ENCODE peak calls at places on chromosomes 1 and 21, in ten cellular contexts. B, U, Q, O, E, S, C, R, J and M are unnamed samples.

GRCh38 chr1:170182442-170182841 is 36.7 kb downstream of the NTMT2 start:
- DNase-seq in J (no peak), U (no peak), Q (no peak), R (no peak), B (no peak), E (no peak), C (no peak), S (no peak), O (no peak), M (no peak)

GRCh38 chr1:23902611-23903278 is 10.4 kb downstream of the CNR2 start:
- DNase-seq in R (no peak), U (no peak), E (no peak), S (no peak), B (no peak), C (no peak), J (no peak), Q (no peak), O (no peak), M (no peak)

GRCh38 chr1:15962176-15962575 is 13.7 kb downstream of the ZBTB17 start:
- DNase-seq in J (no peak), E (no peak), Q (no peak), C (no peak), B (no peak), O (no peak), S (no peak), R (no peak), U (no peak), M (no peak)

GRCh38 chr1:3283849-3284248 is 170.6 kb upstream of the ARHGEF16 start:
- DNase-seq in C (peak), E (peak), R (no peak), B (no peak), J (peak), U (no peak), S (peak), O (no peak), Q (peak), M (peak)

GRCh38 chr1:227397356-227397978 is 79.2 kb upstream of the CDC42BPA start:
- DNase-seq in C (no peak), Q (no peak), R (no peak), U (no peak), B (no peak), J (no peak), E (no peak), O (no peak), S (no peak), M (peak)

GRCh38 chr1:73623946-73624345 is 574.0 kb downstream of the LRRIQ3 start:
- DNase-seq in B (no peak), U (no peak), S (no peak), Q (no peak), C (no peak), E (no peak), O (no peak), R (no peak), J (no peak), M (no peak)

GRCh38 chr1:233010164-233010563 is 59.8 kb downstream of the NTPCR start:
- DNase-seq in Q (no peak), E (no peak), C (no peak), B (no peak), U (no peak), O (no peak), R (no peak), J (peak), S (no peak), M (no peak)

GRCh38 chr1:151993734-151994496 is at the start of gene S100A10:
- DNase-seq in O (peak), J (peak), Q (peak), S (peak), B (no peak), E (peak), R (peak), U (no peak), C (no peak), M (peak)

GRCh38 chr1:200628223-200628868 is 7.8 kb upstream of the KIF14 start:
- DNase-seq in U (no peak), O (no peak), J (no peak), C (no peak), R (peak), B (peak), Q (peak), S (no peak), E (peak), M (no peak)

GRCh38 chr1:39637301-39637700 is 2.1 kb downstream of the HEYL start:
- DNase-seq in O (no peak), Q (no peak), R (no peak), S (no peak), U (no peak), B (no peak), E (no peak), J (no peak), C (no peak), M (no peak)

GRCh38 chr1:245541389-245541788 is 386.6 kb downstream of the KIF26B start:
- DNase-seq in S (no peak), J (no peak), E (no peak), B (no peak), O (no peak), Q (no peak), R (no peak), C (no peak), U (no peak), M (no peak)

GRCh38 chr1:59434336-59434735 is 137.4 kb downstream of the FGGY start:
- DNase-seq in J (peak), E (peak), C (no peak), U (no peak), B (no peak), R (no peak), Q (no peak), O (no peak), S (no peak), M (no peak)

GRCh38 chr21:34198232-34199120 is 125.1 kb downstream of the MRPS6 start:
- DNase-seq in C (no peak), R (peak), Q (peak), S (no peak), U (no peak), B (no peak), J (no peak), E (peak), O (no peak), M (no peak)

GRCh38 chr1:220956861-220957605 is 77.8 kb downstream of the HLX start:
- DNase-seq in S (no peak), E (no peak), C (no peak), B (no peak), O (peak), U (no peak), J (peak), R (no peak), Q (no peak), M (no peak)

GRCh38 chr1:53143527-53143926 is 1.1 kb upstream of the SLC1A7 start:
- DNase-seq in S (no peak), Q (no peak), R (no peak), J (no peak), O (no peak), C (no peak), E (no peak), U (no peak), B (no peak), M (no peak)

GRCh38 chr1:183363967-183364366 is 54.2 kb downstream of the NMNAT2 start:
- DNase-seq in Q (no peak), C (no peak), S (no peak), J (no peak), B (no peak), E (no peak), R (no peak), O (no peak), U (no peak), M (no peak)

GRCh38 chr1:149844650-149845255 is 54.6 kb upstream of the BOLA1 start:
- DNase-seq in C (no peak), E (no peak), J (no peak), S (no peak), O (no peak), Q (no peak), U (no peak), R (no peak), B (no peak), M (no peak)

GRCh38 chr1:86507935-86508582 is 38.8 kb upstream of the CLCA4 start:
- DNase-seq in S (no peak), U (no peak), B (no peak), E (no peak), J (peak), R (no peak), O (no peak), C (no peak), Q (no peak), M (peak)

GRCh38 chr21:33644383-33645074 is 2.2 kb downstream of the ITSN1 start:
- DNase-seq in E (no peak), O (no peak), J (no peak), R (no peak), C (no peak), Q (no peak), U (no peak), S (no peak), B (no peak), M (no peak)

GRCh38 chr1:160428655-160429054 is 28.3 kb downstream of the VANGL2 start:
- DNase-seq in Q (peak), O (no peak), U (peak), E (peak), R (peak), J (peak), B (peak), S (peak), C (peak), M (peak)

GRCh38 chr21:37257967-37258877 is 8.9 kb downstream of the VPS26C start:
- DNase-seq in R (peak), B (peak), J (peak), U (peak), Q (peak), E (peak), S (peak), C (peak), O (no peak), M (no peak)

GRCh38 chr1:217311766-217312165 is 319.1 kb downstream of the GPATCH2 start:
- DNase-seq in O (no peak), J (peak), S (peak), U (no peak), C (no peak), B (no peak), R (no peak), E (no peak), Q (no peak), M (no peak)